ENCODE peak calls at places on chromosomes 3 and 15, in nine cellular contexts. One of them, this sample, is unnamed.

GRCh38 chr15:40925863-40926658 is 3.1 kb upstream of the DLL4 start:
- DNase-seq in iPS-NIHi11: no peak
- DNase-seq in CD14-positive monocyte: no peak
- DNase-seq in mesendoderm: peak; percentile 60
- DNase-seq in heart left ventricle: no peak
- DNase-seq in stimulated activated CD8-positive, alpha-beta memory T cell treated with anti-CD3 and anti-CD28 coated beads, Interleukin-15, amount 100 ng/mL, for 4 hours: no peak
- DNase-seq in effector memory CD4-positive, alpha-beta T cell: no peak
- DNase-seq in M059J: no peak
- DNase-seq in GM03348: peak; percentile 44
- DNase-seq in this sample: no peak

GRCh38 chr15:73809728-73810501 is 56.8 kb upstream of the INSYN1 start:
- DNase-seq in heart left ventricle: peak; percentile 56
- DNase-seq in stimulated activated CD8-positive, alpha-beta memory T cell treated with anti-CD3 and anti-CD28 coated beads, Interleukin-15, amount 100 ng/mL, for 4 hours: no peak
- DNase-seq in M059J: peak; percentile 51
- DNase-seq in mesendoderm: no peak
- DNase-seq in effector memory CD4-positive, alpha-beta T cell: no peak
- DNase-seq in GM03348: no peak
- DNase-seq in CD14-positive monocyte: no peak
- DNase-seq in iPS-NIHi11: no peak
- DNase-seq in this sample: no peak

GRCh38 chr3:134640872-134641470 is 9.9 kb downstream of the KY start:
- DNase-seq in iPS-NIHi11: peak; percentile 69
- DNase-seq in GM03348: peak; percentile 67
- DNase-seq in heart left ventricle: no peak
- DNase-seq in stimulated activated CD8-positive, alpha-beta memory T cell treated with anti-CD3 and anti-CD28 coated beads, Interleukin-15, amount 100 ng/mL, for 4 hours: no peak
- DNase-seq in effector memory CD4-positive, alpha-beta T cell: no peak
- DNase-seq in CD14-positive monocyte: no peak
- DNase-seq in M059J: peak; percentile 44
- DNase-seq in mesendoderm: peak; percentile 97
- DNase-seq in this sample: no peak

GRCh38 chr3:178672263-178672662 is 136.0 kb downstream of the KCNMB2 start:
- DNase-seq in iPS-NIHi11: no peak
- DNase-seq in CD14-positive monocyte: no peak
- DNase-seq in M059J: peak; percentile 48
- DNase-seq in GM03348: no peak
- DNase-seq in effector memory CD4-positive, alpha-beta T cell: no peak
- DNase-seq in stimulated activated CD8-positive, alpha-beta memory T cell treated with anti-CD3 and anti-CD28 coated beads, Interleukin-15, amount 100 ng/mL, for 4 hours: no peak
- DNase-seq in heart left ventricle: no peak
- DNase-seq in mesendoderm: no peak
- DNase-seq in this sample: no peak

GRCh38 chr3:76083992-76084391 is 298.6 kb upstream of the ZNF717 start:
- DNase-seq in effector memory CD4-positive, alpha-beta T cell: no peak
- DNase-seq in heart left ventricle: no peak
- DNase-seq in CD14-positive monocyte: no peak
- DNase-seq in stimulated activated CD8-positive, alpha-beta memory T cell treated with anti-CD3 and anti-CD28 coated beads, Interleukin-15, amount 100 ng/mL, for 4 hours: no peak
- DNase-seq in iPS-NIHi11: no peak
- DNase-seq in M059J: no peak
- DNase-seq in GM03348: no peak
- DNase-seq in mesendoderm: no peak
- DNase-seq in this sample: no peak

GRCh38 chr3:182349951-182350350 is 443.4 kb upstream of the ATP11B start:
- DNase-seq in effector memory CD4-positive, alpha-beta T cell: no peak
- DNase-seq in CD14-positive monocyte: no peak
- DNase-seq in stimulated activated CD8-positive, alpha-beta memory T cell treated with anti-CD3 and anti-CD28 coated beads, Interleukin-15, amount 100 ng/mL, for 4 hours: no peak
- DNase-seq in heart left ventricle: no peak
- DNase-seq in GM03348: no peak
- DNase-seq in M059J: peak; percentile 41
- DNase-seq in iPS-NIHi11: no peak
- DNase-seq in mesendoderm: no peak
- DNase-seq in this sample: no peak

GRCh38 chr3:40780801-40781406 is 256.1 kb downstream of the ZNF621 start:
- DNase-seq in heart left ventricle: peak; percentile 79
- DNase-seq in stimulated activated CD8-positive, alpha-beta memory T cell treated with anti-CD3 and anti-CD28 coated beads, Interleukin-15, amount 100 ng/mL, for 4 hours: no peak
- DNase-seq in CD14-positive monocyte: no peak
- DNase-seq in GM03348: peak; percentile 39
- DNase-seq in mesendoderm: no peak
- DNase-seq in effector memory CD4-positive, alpha-beta T cell: no peak
- DNase-seq in M059J: peak; percentile 29
- DNase-seq in iPS-NIHi11: no peak
- DNase-seq in this sample: no peak

GRCh38 chr3:102143536-102143935 is 291.3 kb upstream of the ZPLD1 start:
- DNase-seq in iPS-NIHi11: no peak
- DNase-seq in mesendoderm: no peak
- DNase-seq in CD14-positive monocyte: no peak
- DNase-seq in heart left ventricle: no peak
- DNase-seq in effector memory CD4-positive, alpha-beta T cell: no peak
- DNase-seq in M059J: no peak
- DNase-seq in GM03348: no peak
- DNase-seq in stimulated activated CD8-positive, alpha-beta memory T cell treated with anti-CD3 and anti-CD28 coated beads, Interleukin-15, amount 100 ng/mL, for 4 hours: no peak
- DNase-seq in this sample: no peak

GRCh38 chr3:171874251-171874679 is 31.1 kb downstream of the TMEM212 start:
- DNase-seq in mesendoderm: peak; percentile 78
- DNase-seq in heart left ventricle: no peak
- DNase-seq in effector memory CD4-positive, alpha-beta T cell: no peak
- DNase-seq in stimulated activated CD8-positive, alpha-beta memory T cell treated with anti-CD3 and anti-CD28 coated beads, Interleukin-15, amount 100 ng/mL, for 4 hours: no peak
- DNase-seq in M059J: peak; percentile 98
- DNase-seq in iPS-NIHi11: peak; percentile 54
- DNase-seq in GM03348: peak; percentile 74
- DNase-seq in CD14-positive monocyte: no peak
- DNase-seq in this sample: no peak

GRCh38 chr3:60363817-60364216 is 887.4 kb downstream of the FHIT start:
- DNase-seq in effector memory CD4-positive, alpha-beta T cell: no peak
- DNase-seq in stimulated activated CD8-positive, alpha-beta memory T cell treated with anti-CD3 and anti-CD28 coated beads, Interleukin-15, amount 100 ng/mL, for 4 hours: no peak
- DNase-seq in heart left ventricle: no peak
- DNase-seq in GM03348: no peak
- DNase-seq in mesendoderm: no peak
- DNase-seq in M059J: peak; percentile 24
- DNase-seq in iPS-NIHi11: no peak
- DNase-seq in CD14-positive monocyte: no peak
- DNase-seq in this sample: no peak

GRCh38 chr3:11671648-11672100 is 28.0 kb upstream of the VGLL4 start:
- DNase-seq in GM03348: peak; percentile 77
- DNase-seq in M059J: peak; percentile 25
- DNase-seq in stimulated activated CD8-positive, alpha-beta memory T cell treated with anti-CD3 and anti-CD28 coated beads, Interleukin-15, amount 100 ng/mL, for 4 hours: no peak
- DNase-seq in CD14-positive monocyte: no peak
- DNase-seq in iPS-NIHi11: no peak
- DNase-seq in heart left ventricle: peak; percentile 43
- DNase-seq in effector memory CD4-positive, alpha-beta T cell: no peak
- DNase-seq in mesendoderm: no peak
- DNase-seq in this sample: no peak

GRCh38 chr3:141116791-141117190 is 65.6 kb downstream of the SPSB4 start:
- DNase-seq in M059J: no peak
- DNase-seq in GM03348: no peak
- DNase-seq in iPS-NIHi11: no peak
- DNase-seq in stimulated activated CD8-positive, alpha-beta memory T cell treated with anti-CD3 and anti-CD28 coated beads, Interleukin-15, amount 100 ng/mL, for 4 hours: no peak
- DNase-seq in effector memory CD4-positive, alpha-beta T cell: no peak
- DNase-seq in CD14-positive monocyte: no peak
- DNase-seq in heart left ventricle: no peak
- DNase-seq in mesendoderm: no peak
- DNase-seq in this sample: no peak

GRCh38 chr3:118977671-118978392 is 56.8 kb downstream of the IGSF11 start:
- DNase-seq in iPS-NIHi11: no peak
- DNase-seq in GM03348: no peak
- DNase-seq in heart left ventricle: no peak
- DNase-seq in mesendoderm: no peak
- DNase-seq in effector memory CD4-positive, alpha-beta T cell: no peak
- DNase-seq in M059J: no peak
- DNase-seq in CD14-positive monocyte: no peak
- DNase-seq in stimulated activated CD8-positive, alpha-beta memory T cell treated with anti-CD3 and anti-CD28 coated beads, Interleukin-15, amount 100 ng/mL, for 4 hours: no peak
- DNase-seq in this sample: no peak

GRCh38 chr3:38278841-38279240 is 3.3 kb upstream of the SLC22A14 start:
- DNase-seq in stimulated activated CD8-positive, alpha-beta memory T cell treated with anti-CD3 and anti-CD28 coated beads, Interleukin-15, amount 100 ng/mL, for 4 hours: no peak
- DNase-seq in heart left ventricle: no peak
- DNase-seq in CD14-positive monocyte: no peak
- DNase-seq in M059J: no peak
- DNase-seq in effector memory CD4-positive, alpha-beta T cell: no peak
- DNase-seq in GM03348: no peak
- DNase-seq in iPS-NIHi11: no peak
- DNase-seq in mesendoderm: no peak
- DNase-seq in this sample: no peak

GRCh38 chr3:23915537-23916108 is 1.2 kb downstream of the NKIRAS1 start:
- DNase-seq in effector memory CD4-positive, alpha-beta T cell: no peak
- DNase-seq in stimulated activated CD8-positive, alpha-beta memory T cell treated with anti-CD3 and anti-CD28 coated beads, Interleukin-15, amount 100 ng/mL, for 4 hours: no peak
- DNase-seq in M059J: no peak
- DNase-seq in GM03348: no peak
- DNase-seq in CD14-positive monocyte: no peak
- DNase-seq in mesendoderm: no peak
- DNase-seq in heart left ventricle: no peak
- DNase-seq in iPS-NIHi11: no peak
- DNase-seq in this sample: no peak

GRCh38 chr3:134473868-134474546 is 11.8 kb downstream of the ANAPC13 start:
- DNase-seq in GM03348: peak; percentile 48
- DNase-seq in iPS-NIHi11: peak; percentile 59
- DNase-seq in M059J: peak; percentile 87
- DNase-seq in CD14-positive monocyte: peak; percentile 47
- DNase-seq in effector memory CD4-positive, alpha-beta T cell: peak; percentile 65
- DNase-seq in stimulated activated CD8-positive, alpha-beta memory T cell treated with anti-CD3 and anti-CD28 coated beads, Interleukin-15, amount 100 ng/mL, for 4 hours: peak; percentile 15
- DNase-seq in mesendoderm: peak; percentile 94
- DNase-seq in heart left ventricle: peak; percentile 76
- DNase-seq in this sample: peak; percentile 82

GRCh38 chr3:126258670-126259069 is 78.3 kb upstream of the ALDH1L1 start:
- DNase-seq in CD14-positive monocyte: no peak
- DNase-seq in iPS-NIHi11: no peak
- DNase-seq in GM03348: no peak
- DNase-seq in mesendoderm: peak; percentile 56
- DNase-seq in M059J: peak; percentile 69
- DNase-seq in stimulated activated CD8-positive, alpha-beta memory T cell treated with anti-CD3 and anti-CD28 coated beads, Interleukin-15, amount 100 ng/mL, for 4 hours: no peak
- DNase-seq in heart left ventricle: no peak
- DNase-seq in effector memory CD4-positive, alpha-beta T cell: no peak
- DNase-seq in this sample: no peak

GRCh38 chr3:142981901-142982773 is 18.7 kb upstream of the PAQR9 start:
- DNase-seq in stimulated activated CD8-positive, alpha-beta memory T cell treated with anti-CD3 and anti-CD28 coated beads, Interleukin-15, amount 100 ng/mL, for 4 hours: no peak
- DNase-seq in M059J: no peak
- DNase-seq in GM03348: no peak
- DNase-seq in mesendoderm: peak; percentile 42
- DNase-seq in heart left ventricle: no peak
- DNase-seq in CD14-positive monocyte: no peak
- DNase-seq in effector memory CD4-positive, alpha-beta T cell: no peak
- DNase-seq in iPS-NIHi11: no peak
- DNase-seq in this sample: no peak

GRCh38 chr15:26873846-26874245 is 7.0 kb downstream of the GABRA5 start:
- DNase-seq in iPS-NIHi11: no peak
- DNase-seq in mesendoderm: no peak
- DNase-seq in stimulated activated CD8-positive, alpha-beta memory T cell treated with anti-CD3 and anti-CD28 coated beads, Interleukin-15, amount 100 ng/mL, for 4 hours: no peak
- DNase-seq in heart left ventricle: peak; percentile 55
- DNase-seq in effector memory CD4-positive, alpha-beta T cell: no peak
- DNase-seq in CD14-positive monocyte: no peak
- DNase-seq in GM03348: peak; percentile 75
- DNase-seq in M059J: no peak
- DNase-seq in this sample: no peak

GRCh38 chr3:61452536-61452991 is 108.8 kb upstream of the PTPRG start:
- DNase-seq in CD14-positive monocyte: no peak
- DNase-seq in GM03348: peak; percentile 45
- DNase-seq in mesendoderm: peak; percentile 6
- DNase-seq in heart left ventricle: no peak
- DNase-seq in iPS-NIHi11: no peak
- DNase-seq in stimulated activated CD8-positive, alpha-beta memory T cell treated with anti-CD3 and anti-CD28 coated beads, Interleukin-15, amount 100 ng/mL, for 4 hours: no peak
- DNase-seq in effector memory CD4-positive, alpha-beta T cell: no peak
- DNase-seq in M059J: peak; percentile 24
- DNase-seq in this sample: no peak

GRCh38 chr3:32257042-32257441 is 18.6 kb downstream of the CMTM8 start:
- DNase-seq in iPS-NIHi11: no peak
- DNase-seq in mesendoderm: no peak
- DNase-seq in GM03348: no peak
- DNase-seq in heart left ventricle: no peak
- DNase-seq in CD14-positive monocyte: no peak
- DNase-seq in M059J: peak; percentile 67
- DNase-seq in effector memory CD4-positive, alpha-beta T cell: no peak
- DNase-seq in stimulated activated CD8-positive, alpha-beta memory T cell treated with anti-CD3 and anti-CD28 coated beads, Interleukin-15, amount 100 ng/mL, for 4 hours: no peak
- DNase-seq in this sample: no peak

GRCh38 chr3:159586587-159587202 is 401.9 kb upstream of the IL12A start:
- DNase-seq in heart left ventricle: no peak
- DNase-seq in stimulated activated CD8-positive, alpha-beta memory T cell treated with anti-CD3 and anti-CD28 coated beads, Interleukin-15, amount 100 ng/mL, for 4 hours: no peak
- DNase-seq in effector memory CD4-positive, alpha-beta T cell: no peak
- DNase-seq in mesendoderm: peak; percentile 89
- DNase-seq in CD14-positive monocyte: no peak
- DNase-seq in M059J: peak; percentile 71
- DNase-seq in iPS-NIHi11: peak; percentile 74
- DNase-seq in GM03348: peak; percentile 38
- DNase-seq in this sample: no peak

GRCh38 chr3:114442251-114442650 is 148.4 kb downstream of the TIGIT start:
- DNase-seq in GM03348: peak; percentile 57
- DNase-seq in mesendoderm: no peak
- DNase-seq in heart left ventricle: no peak
- DNase-seq in effector memory CD4-positive, alpha-beta T cell: no peak
- DNase-seq in stimulated activated CD8-positive, alpha-beta memory T cell treated with anti-CD3 and anti-CD28 coated beads, Interleukin-15, amount 100 ng/mL, for 4 hours: no peak
- DNase-seq in M059J: peak; percentile 63
- DNase-seq in CD14-positive monocyte: no peak
- DNase-seq in iPS-NIHi11: no peak
- DNase-seq in this sample: no peak

GRCh38 chr3:44861412-44862220 is at the start of gene TMEM42:
- DNase-seq in GM03348: peak; percentile 99
- DNase-seq in effector memory CD4-positive, alpha-beta T cell: peak; percentile 83
- DNase-seq in CD14-positive monocyte: peak; percentile 81
- DNase-seq in stimulated activated CD8-positive, alpha-beta memory T cell treated with anti-CD3 and anti-CD28 coated beads, Interleukin-15, amount 100 ng/mL, for 4 hours: peak; percentile 81
- DNase-seq in heart left ventricle: peak; percentile 95
- DNase-seq in iPS-NIHi11: peak; percentile 99
- DNase-seq in mesendoderm: peak; percentile 97
- DNase-seq in M059J: peak; percentile 83
- DNase-seq in this sample: peak; percentile 82

GRCh38 chr3:155744091-155744625 is 713 bp downstream of the PLCH1 start:
- DNase-seq in CD14-positive monocyte: no peak
- DNase-seq in heart left ventricle: peak; percentile 55
- DNase-seq in stimulated activated CD8-positive, alpha-beta memory T cell treated with anti-CD3 and anti-CD28 coated beads, Interleukin-15, amount 100 ng/mL, for 4 hours: peak; percentile 2
- DNase-seq in mesendoderm: peak; percentile 81
- DNase-seq in GM03348: peak; percentile 92
- DNase-seq in iPS-NIHi11: peak; percentile 93
- DNase-seq in M059J: peak; percentile 59
- DNase-seq in effector memory CD4-positive, alpha-beta T cell: no peak
- DNase-seq in this sample: peak; percentile 5

GRCh38 chr3:172126741-172127140 is 87.4 kb downstream of the FNDC3B start:
- DNase-seq in GM03348: no peak
- DNase-seq in heart left ventricle: no peak
- DNase-seq in iPS-NIHi11: no peak
- DNase-seq in M059J: no peak
- DNase-seq in stimulated activated CD8-positive, alpha-beta memory T cell treated with anti-CD3 and anti-CD28 coated beads, Interleukin-15, amount 100 ng/mL, for 4 hours: no peak
- DNase-seq in CD14-positive monocyte: no peak
- DNase-seq in mesendoderm: peak; percentile 87
- DNase-seq in effector memory CD4-positive, alpha-beta T cell: no peak
- DNase-seq in this sample: no peak

GRCh38 chr3:72816843-72817485 is 31.3 kb downstream of the SHQ1 start:
- DNase-seq in mesendoderm: no peak
- DNase-seq in CD14-positive monocyte: no peak
- DNase-seq in effector memory CD4-positive, alpha-beta T cell: no peak
- DNase-seq in GM03348: no peak
- DNase-seq in M059J: no peak
- DNase-seq in stimulated activated CD8-positive, alpha-beta memory T cell treated with anti-CD3 and anti-CD28 coated beads, Interleukin-15, amount 100 ng/mL, for 4 hours: no peak
- DNase-seq in heart left ventricle: no peak
- DNase-seq in iPS-NIHi11: no peak
- DNase-seq in this sample: no peak

GRCh38 chr3:131401978-131402377 is 20.4 kb downstream of the NUDT16 start:
- DNase-seq in mesendoderm: no peak
- DNase-seq in M059J: peak; percentile 15
- DNase-seq in GM03348: no peak
- DNase-seq in stimulated activated CD8-positive, alpha-beta memory T cell treated with anti-CD3 and anti-CD28 coated beads, Interleukin-15, amount 100 ng/mL, for 4 hours: no peak
- DNase-seq in effector memory CD4-positive, alpha-beta T cell: no peak
- DNase-seq in heart left ventricle: no peak
- DNase-seq in CD14-positive monocyte: no peak
- DNase-seq in iPS-NIHi11: no peak
- DNase-seq in this sample: no peak

GRCh38 chr15:84112025-84112424 is 123.5 kb upstream of the GOLGA6L4 start:
- DNase-seq in mesendoderm: no peak
- DNase-seq in GM03348: no peak
- DNase-seq in effector memory CD4-positive, alpha-beta T cell: no peak
- DNase-seq in stimulated activated CD8-positive, alpha-beta memory T cell treated with anti-CD3 and anti-CD28 coated beads, Interleukin-15, amount 100 ng/mL, for 4 hours: no peak
- DNase-seq in heart left ventricle: no peak
- DNase-seq in M059J: peak; percentile 15
- DNase-seq in CD14-positive monocyte: no peak
- DNase-seq in iPS-NIHi11: no peak
- DNase-seq in this sample: no peak

GRCh38 chr3:62601238-62601856 is 228.0 kb upstream of the FEZF2 start:
- DNase-seq in effector memory CD4-positive, alpha-beta T cell: no peak
- DNase-seq in CD14-positive monocyte: no peak
- DNase-seq in heart left ventricle: no peak
- DNase-seq in M059J: peak; percentile 54
- DNase-seq in mesendoderm: no peak
- DNase-seq in stimulated activated CD8-positive, alpha-beta memory T cell treated with anti-CD3 and anti-CD28 coated beads, Interleukin-15, amount 100 ng/mL, for 4 hours: no peak
- DNase-seq in iPS-NIHi11: no peak
- DNase-seq in GM03348: peak; percentile 44
- DNase-seq in this sample: no peak

GRCh38 chr3:38112378-38112761 is 24.6 kb downstream of the ACAA1 start:
- DNase-seq in M059J: no peak
- DNase-seq in GM03348: no peak
- DNase-seq in mesendoderm: no peak
- DNase-seq in CD14-positive monocyte: no peak
- DNase-seq in stimulated activated CD8-positive, alpha-beta memory T cell treated with anti-CD3 and anti-CD28 coated beads, Interleukin-15, amount 100 ng/mL, for 4 hours: no peak
- DNase-seq in effector memory CD4-positive, alpha-beta T cell: no peak
- DNase-seq in heart left ventricle: no peak
- DNase-seq in iPS-NIHi11: no peak
- DNase-seq in this sample: no peak

This sample was measured in activated gamma-delta T cell treated with Interleukin-2 at 50 U/mL for 16 hours.